ENCODE peak calls at places on chromosomes 7 and 10, in seven cellular contexts. Z, S, N, T, K, Y and D are unnamed samples.

GRCh38 chr10:132065491-132066105 is at the start of gene JAKMIP3:
- DNase-seq in Z (peak; percentile 52), S (peak; percentile 82), N (peak; percentile 63), T (peak; percentile 63), K (no peak), Y (peak; percentile 96), D (peak; percentile 69)

GRCh38 chr10:3889961-3890522 is 105.0 kb upstream of the KLF6 start:
- DNase-seq in Z (no peak), S (peak; percentile 81), N (no peak), T (no peak), K (no peak), Y (peak; percentile 87), D (no peak)

GRCh38 chr10:12463459-12463838 is 114.1 kb downstream of the CAMK1D start:
- DNase-seq in Z (no peak), S (no peak), N (no peak), T (no peak), K (no peak), Y (no peak), D (no peak)

GRCh38 chr7:65503434-65504152 is 129.9 kb downstream of the ZNF92 start:
- DNase-seq in Z (no peak), S (no peak), N (no peak), T (no peak), K (no peak), Y (no peak), D (no peak)

GRCh38 chr10:132307823-132308587 is at the start of gene STK32C:
- DNase-seq in Z (peak; percentile 95), S (peak; percentile 93), N (peak; percentile 95), T (peak; percentile 88), K (peak; percentile 71), Y (peak; percentile 85), D (peak; percentile 89)

GRCh38 chr10:37015498-37015897 is 109.9 kb upstream of the ANKRD30A start:
- DNase-seq in Z (no peak), S (no peak), N (no peak), T (no peak), K (no peak), Y (no peak), D (no peak)

GRCh38 chr7:71349583-71350481 is 217.9 kb downstream of the GALNT17 start:
- DNase-seq in Z (no peak), S (no peak), N (no peak), T (no peak), K (no peak), Y (no peak), D (no peak)

GRCh38 chr7:22939842-22940241 is 74.1 kb downstream of the HYCC1 start:
- DNase-seq in Z (no peak), S (no peak), N (no peak), T (no peak), K (no peak), Y (no peak), D (no peak)

GRCh38 chr10:13709931-13710690 is 123.3 kb downstream of the PRPF18 start:
- DNase-seq in Z (no peak), S (no peak), N (no peak), T (no peak), K (no peak), Y (no peak), D (no peak)

GRCh38 chr7:70017371-70017770 is 419.1 kb downstream of the AUTS2 start:
- DNase-seq in Z (no peak), S (no peak), N (no peak), T (no peak), K (no peak), Y (no peak), D (no peak)

DNA sequence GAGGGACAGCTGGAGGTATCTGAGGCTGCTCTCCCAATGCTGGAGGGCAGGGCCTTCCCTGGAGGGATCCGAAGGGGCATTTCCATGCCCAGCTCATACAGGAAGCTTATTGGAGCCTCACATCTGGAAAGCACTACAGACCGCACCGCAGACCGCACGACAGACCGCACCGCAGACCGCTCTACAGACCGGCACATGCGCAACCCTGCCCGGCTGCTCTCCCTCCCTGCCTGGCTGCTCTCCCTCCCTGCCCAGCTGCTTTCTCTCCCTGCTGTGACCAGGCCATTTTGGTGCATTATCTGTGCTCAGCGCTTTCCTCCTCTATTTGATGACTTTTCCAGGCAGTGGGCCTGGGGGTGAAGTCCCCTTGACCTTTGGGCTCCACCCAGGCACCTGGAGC is 39.6 kb upstream of the EN2 start:
- DNase-seq in Z (no peak), S (no peak), N (no peak), T (no peak), K (no peak), Y (no peak), D (no peak)
- H3K4me1 ChIP-seq in Z (no peaks in the 10 kb centered on the region), S (no peaks in the 10 kb centered on the region), N (no peaks in the 10 kb centered on the region), T (no peaks in the 10 kb centered on the region), K (no peaks in the 10 kb centered on the region), Y (no peaks in the 10 kb centered on the region), D (no peaks in the 10 kb centered on the region)

GRCh38 chr7:108660465-108660864 is 90.8 kb downstream of the DNAJB9 start:
- DNase-seq in Z (no peak), S (no peak), N (no peak), T (no peak), K (no peak), Y (peak; percentile 4), D (no peak)
- TF ChIP-seq CTCF in Z (peak; percentile 22), S (peak; percentile 45), N (peak; percentile 47), T (no peak), K (no peak), Y (peak; percentile 25), D (no peak)

DNA sequence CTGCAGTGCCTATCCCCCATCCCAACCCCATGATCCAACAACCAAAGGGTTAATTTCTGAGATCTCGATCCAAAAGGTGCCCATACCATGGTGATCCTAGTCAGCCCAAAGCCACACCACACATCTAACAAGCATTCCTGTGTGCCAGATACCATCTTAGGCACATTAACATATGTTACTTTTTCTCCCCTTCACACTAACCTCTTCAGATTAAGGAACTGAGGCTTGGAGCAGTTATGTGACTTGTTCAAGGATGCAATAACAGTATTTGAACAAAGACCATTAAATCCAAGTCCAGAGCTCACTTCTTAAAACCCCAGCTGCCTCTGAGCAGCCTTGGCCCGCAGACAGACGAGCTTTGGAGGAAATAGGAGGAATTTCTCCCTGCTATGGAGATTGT is 327.3 kb downstream of the KCNMA1 start:
- DNase-seq in Z (no peak), S (no peak), N (no peak), T (no peak), K (no peak), Y (no peak), D (no peak)
- H3K27ac ChIP-seq in Z (no peak overlapping the region), S (no peak overlapping the region), N (no peak overlapping the region), T (peak overlapping the region; percentile 54), K (no peak overlapping the region), Y (no peak overlapping the region), D (no peak overlapping the region)

GRCh38 chr7:132453825-132454224 is 122.4 kb downstream of the PLXNA4 start:
- DNase-seq in Z (no peak), S (no peak), N (no peak), T (no peak), K (no peak), Y (no peak), D (no peak)

GRCh38 chr7:132450188-132450587 is 126.1 kb downstream of the PLXNA4 start:
- DNase-seq in Z (no peak), S (no peak), N (no peak), T (no peak), K (no peak), Y (no peak), D (no peak)

GRCh38 chr7:132446666-132447217 is 129.5 kb downstream of the PLXNA4 start:
- DNase-seq in Z (no peak), S (no peak), N (no peak), T (no peak), K (no peak), Y (no peak), D (no peak)

GRCh38 chr7:132451161-132451560 is 125.1 kb downstream of the PLXNA4 start:
- DNase-seq in Z (no peak), S (no peak), N (no peak), T (no peak), K (no peak), Y (no peak), D (no peak)

GRCh38 chr7:132450706-132451105 is 125.6 kb downstream of the PLXNA4 start:
- DNase-seq in Z (no peak), S (no peak), N (no peak), T (no peak), K (no peak), Y (no peak), D (no peak)
- H3K4me1 ChIP-seq in Z (no peaks in the 10 kb centered on the region), S (no peaks in the 10 kb centered on the region), N (no peaks in the 10 kb centered on the region), T (no peaks in the 10 kb centered on the region), K (no peaks in the 10 kb centered on the region), Y (no peaks in the 10 kb centered on the region), D (no peaks in the 10 kb centered on the region)

GRCh38 chr7:10720042-10720441 is 253.6 kb upstream of the PHF14 start:
- DNase-seq in Z (no peak), S (peak; percentile 11), N (no peak), T (no peak), K (no peak), Y (no peak), D (no peak)
- TF ChIP-seq CTCF in Z (no peak), S (no peak), N (no peak), T (no peak), K (no peak), Y (no peak), D (no peak)